ENCODE peak calls at places on chromosomes 1 and 21, in four cellular contexts. S is tibial nerve; C is CD8-positive, alpha-beta T cell; B is GM12865. Q is an unnamed sample.

GRCh38 chr1:231108500-231109254 is 53.2 kb upstream of the TRIM67 start:
- DNase-seq in S (no peak), C (no peak), B (no peak), Q (no peak)

GRCh38 chr1:234608720-234609527 is 1.1 kb downstream of the IRF2BP2 start:
- DNase-seq in S (no peak), C (peak), B (peak), Q (peak)

GRCh38 chr1:103056423-103056822 is 51.9 kb downstream of the COL11A1 start:
- DNase-seq in S (no peak), C (no peak), B (no peak), Q (no peak)

GRCh38 chr1:15843826-15844572 is 3.5 kb upstream of the SPEN start:
- DNase-seq in S (no peak), C (no peak), B (peak), Q (no peak)

GRCh38 chr1:200262326-200262965 is 147.4 kb downstream of the ZNF281 start:
- DNase-seq in S (no peak), C (no peak), B (peak), Q (no peak)

GRCh38 chr1:21774835-21775541 is 8.0 kb downstream of the USP48 start:
- DNase-seq in S (no peak), C (no peak), B (no peak), Q (no peak)

GRCh38 chr1:5811419-5811818 is 180.8 kb downstream of the NPHP4 start:
- DNase-seq in S (no peak), C (no peak), B (no peak), Q (no peak)

GRCh38 chr1:77706321-77706720 is 23.9 kb upstream of the ZZZ3 start:
- DNase-seq in S (no peak), C (no peak), B (no peak), Q (no peak)

GRCh38 chr1:16012590-16013219 is 5.1 kb downstream of the HSPB7 start:
- DNase-seq in S (no peak), C (no peak), B (peak), Q (peak)

GRCh38 chr1:82110366-82111254 is 309.9 kb downstream of the ADGRL2 start:
- DNase-seq in S (no peak), C (no peak), B (no peak), Q (no peak)

GRCh38 chr21:44012474-44013379 is 618 bp downstream of the TRAPPC10 start:
- DNase-seq in S (no peak), C (peak), B (peak), Q (peak)

GRCh38 chr1:15045123-15045522 is 108.4 kb upstream of the TMEM51 start:
- DNase-seq in S (no peak), C (no peak), B (no peak), Q (no peak)

GRCh38 chr1:150243003-150243402 is 7.1 kb upstream of the ANP32E start:
- DNase-seq in S (no peak), C (peak), B (no peak), Q (no peak)

GRCh38 chr1:21586926-21587601 is 77.8 kb downstream of the ALPL start:
- DNase-seq in S (no peak), C (no peak), B (no peak), Q (peak)

GRCh38 chr1:96596226-96596625 is 125.4 kb upstream of the PTBP2 start:
- DNase-seq in S (no peak), C (no peak), B (peak), Q (no peak)

GRCh38 chr1:19762175-19762779 is 37.4 kb downstream of the TMCO4 start:
- DNase-seq in S (no peak), C (peak), B (peak), Q (no peak)

GRCh38 chr1:15219280-15220023 is 27.6 kb upstream of the FHAD1 start:
- DNase-seq in S (no peak), C (no peak), B (no peak), Q (no peak)

GRCh38 chr1:211520641-211521040 is 28.7 kb upstream of the RD3 start:
- DNase-seq in S (no peak), C (no peak), B (no peak), Q (no peak)

GRCh38 chr1:20727746-20728316 is 4.7 kb downstream of the SH2D5 start:
- DNase-seq in S (peak), C (peak), B (peak), Q (no peak)

GRCh38 chr1:207414606-207415108 is 39.5 kb upstream of the CR2 start:
- DNase-seq in S (no peak), C (no peak), B (peak), Q (no peak)

GRCh38 chr1:244779410-244779809 is 56.0 kb upstream of the COX20 start:
- DNase-seq in S (no peak), C (no peak), B (no peak), Q (no peak)

GRCh38 chr1:87180682-87181081 is 148.0 kb upstream of the LMO4 start:
- DNase-seq in S (no peak), C (no peak), B (no peak), Q (no peak)

GRCh38 chr1:232166942-232167341 is 463.0 kb downstream of the SIPA1L2 start:
- DNase-seq in S (no peak), C (no peak), B (no peak), Q (no peak)

GRCh38 chr1:16226495-16227179 is 10.3 kb downstream of the CPLANE2 start:
- DNase-seq in S (no peak), C (no peak), B (no peak), Q (peak)

GRCh38 chr1:115135681-115136080 is 46.4 kb upstream of the TSPAN2 start:
- DNase-seq in S (no peak), C (no peak), B (no peak), Q (no peak)

GRCh38 chr1:16433066-16433465 is 4.2 kb downstream of the SPATA21 start:
- DNase-seq in S (no peak), C (no peak), B (peak), Q (no peak)

GRCh38 chr1:13585599-13585965 is 1.9 kb downstream of the PDPN start:
- DNase-seq in S (no peak), C (no peak), B (no peak), Q (no peak)

GRCh38 chr1:87024936-87025537 is 110.6 kb downstream of the HS2ST1 start:
- DNase-seq in S (no peak), C (no peak), B (peak), Q (no peak)

GRCh38 chr1:100358210-100358609 is 5.9 kb downstream of the CDC14A start:
- DNase-seq in S (no peak), C (no peak), B (peak), Q (no peak)

GRCh38 chr1:59393211-59394180 is 96.6 kb downstream of the FGGY start:
- DNase-seq in S (peak), C (no peak), B (no peak), Q (peak)

GRCh38 chr1:244022301-244022700 is 28.8 kb upstream of the ZBTB18 start:
- DNase-seq in S (no peak), C (no peak), B (no peak), Q (no peak)

GRCh38 chr1:230067441-230067870 is 418 bp downstream of the GALNT2 start:
- DNase-seq in S (peak), C (no peak), B (peak), Q (peak)

DNA sequence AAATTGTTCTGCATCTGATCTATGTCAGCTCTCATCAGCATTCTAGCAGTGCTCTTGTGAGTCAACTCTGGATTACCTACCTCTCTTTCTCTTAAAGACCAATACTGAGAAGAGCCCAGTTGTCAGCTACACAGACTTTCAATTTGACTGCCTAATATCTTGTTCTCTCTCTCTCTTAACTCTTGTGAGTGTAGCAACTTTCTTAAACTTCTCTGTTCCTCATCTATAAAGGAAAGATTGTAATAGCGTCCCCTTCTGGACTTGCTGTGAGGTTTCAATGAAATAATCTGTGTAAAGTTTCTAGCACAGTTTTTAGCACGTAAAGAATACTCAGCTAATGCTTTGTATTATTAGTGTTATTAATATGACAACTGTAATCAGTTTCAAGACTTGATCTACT is 499.3 kb upstream of the ADAMTS5 start:
- DNase-seq in S (no peak), C (no peak), B (peak), Q (no peak)
- TF ChIP-seq CTCF in S (no peak), C (no peak), B (no peak), Q (no peak)

DNA sequence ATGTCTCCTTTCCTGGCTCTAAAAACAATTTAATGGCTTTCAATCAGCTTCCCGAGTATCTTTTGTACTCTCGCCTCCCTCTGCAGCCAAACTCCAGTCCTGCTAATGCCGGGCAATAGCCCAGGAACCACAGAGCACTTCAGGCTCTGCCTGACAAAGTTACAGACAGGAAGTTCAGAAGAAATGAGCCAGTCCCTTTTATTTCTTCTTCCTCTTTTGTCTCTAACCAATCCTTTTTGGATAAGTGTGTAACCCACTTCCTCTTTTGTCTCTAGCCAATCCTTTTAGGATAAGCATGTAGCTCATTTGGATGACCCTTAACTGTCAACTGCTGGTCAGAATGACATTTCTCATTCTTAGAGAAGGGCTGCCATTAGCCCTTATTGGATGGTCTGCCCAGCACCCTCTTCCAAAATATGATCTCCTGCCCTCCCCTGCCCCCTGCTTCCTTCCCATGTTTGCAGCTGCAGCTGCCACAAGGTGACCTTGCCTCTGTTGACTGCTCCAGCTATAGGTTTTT is 6.4 kb upstream of the DOP1B start:
- DNase-seq in S (no peak), C (no peak), B (peak), Q (peak)
- H3K4me3 ChIP-seq in S (no peak), C (no peak), B (no peak), Q (peak)

GRCh38 chr1:75067975-75068374 is 66.2 kb upstream of the LHX8 start:
- DNase-seq in S (no peak), C (no peak), B (no peak), Q (no peak)
- TF ChIP-seq CTCF in S (no peak), C (no peak), B (no peak), Q (no peak)

GRCh38 chr1:248858891-248859889 is at the start of gene ZNF692:
- DNase-seq in S (peak), C (peak), B (peak), Q (peak)

GRCh38 chr1:248862695-248863010 is 3.8 kb upstream of the ZNF692 start:
- DNase-seq in S (no peak), C (no peak), B (no peak), Q (no peak)

GRCh38 chr1:248861621-248862020 is 2.7 kb upstream of the ZNF692 start:
- DNase-seq in S (no peak), C (no peak), B (no peak), Q (no peak)

GRCh38 chr1:248860007-248860406 is 1.1 kb upstream of the ZNF692 start:
- DNase-seq in S (no peak), C (no peak), B (no peak), Q (no peak)

GRCh38 chr1:248863011-248863881 is 4.4 kb upstream of the ZNF692 start:
- DNase-seq in S (peak), C (peak), B (peak), Q (peak)
- H3K4me3 ChIP-seq in S (peak), C (peak), B (peak), Q (peak)

GRCh38 chr1:27392096-27392777 is at the start of gene GPR3:
- DNase-seq in S (peak), C (peak), B (peak), Q (peak)
- TF ChIP-seq CTCF in S (peak), C (peak), B (peak), Q (peak)

GRCh38 chr1:8910331-8910730 is 31.8 kb upstream of the ENO1 start:
- DNase-seq in S (no peak), C (no peak), B (no peak), Q (no peak)

GRCh38 chr1:8913457-8913856 is 32.2 kb upstream of the CA6 start:
- DNase-seq in S (no peak), C (no peak), B (no peak), Q (no peak)

GRCh38 chr1:8911416-8912309 is 33.2 kb upstream of the ENO1 start:
- DNase-seq in S (no peak), C (no peak), B (no peak), Q (no peak)

GRCh38 chr1:8908388-8909151 is 30.1 kb upstream of the ENO1 start:
- DNase-seq in S (no peak), C (no peak), B (no peak), Q (no peak)

DNA sequence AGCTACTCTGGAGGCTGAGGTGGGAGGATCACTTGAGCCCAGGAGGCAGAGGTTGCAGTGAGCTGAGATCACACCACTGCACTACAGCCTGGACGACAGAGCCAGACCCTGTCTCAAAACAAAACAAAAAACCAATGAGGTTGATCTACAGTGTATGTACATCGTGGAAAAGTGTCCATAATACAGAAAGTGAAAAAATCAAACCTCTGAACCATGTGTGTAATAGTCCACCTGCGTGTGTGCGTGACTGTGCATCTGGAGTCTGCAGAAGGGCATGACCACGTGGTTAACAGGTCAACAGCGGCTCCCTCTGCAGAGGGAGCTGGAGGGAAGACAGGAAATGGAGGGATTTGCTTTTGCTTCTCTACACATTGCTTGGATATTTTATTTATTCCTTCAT is 32.4 kb upstream of the ENO1 start:
- DNase-seq in S (no peak), C (no peak), B (peak), Q (no peak)
- H3K4me3 ChIP-seq in S (no peak), C (no peak), B (no peak), Q (no peak)

DNA sequence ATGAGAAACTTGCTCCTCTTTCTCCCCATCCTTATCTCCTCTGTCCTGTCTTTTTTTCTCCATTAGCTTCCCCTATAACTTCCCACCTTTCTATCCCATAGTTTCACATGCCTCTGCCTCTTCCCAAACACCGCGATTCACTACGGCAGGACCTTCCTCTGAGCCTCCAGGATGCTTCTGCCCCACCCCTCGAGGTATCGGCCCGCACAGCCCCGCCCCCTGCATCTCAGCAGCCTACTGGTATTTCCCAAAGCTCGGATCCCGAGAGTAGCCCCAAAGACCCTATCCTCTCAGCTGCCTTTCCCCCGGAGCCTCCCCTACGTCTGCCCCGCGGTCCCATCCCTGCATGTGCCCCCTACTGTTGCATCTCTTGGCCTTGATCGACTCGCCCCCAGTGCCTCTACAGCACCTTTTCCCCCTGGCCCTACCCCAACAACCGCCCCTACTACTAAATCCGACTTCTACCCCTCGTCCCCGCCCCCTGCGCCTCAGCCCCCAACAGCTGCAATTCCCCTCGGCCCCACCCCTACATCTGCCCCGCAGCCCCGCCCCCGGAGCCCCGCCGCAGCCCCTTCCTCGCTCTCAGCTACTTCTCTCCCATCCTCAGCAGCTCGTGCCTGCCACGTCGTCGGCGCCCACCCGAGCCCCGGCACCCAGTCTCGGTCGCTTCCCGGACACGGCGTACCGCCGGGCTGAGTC is 494 bp downstream of the PIAS3 start:
- DNase-seq in S (peak), C (peak), B (peak), Q (no peak)
- TF ChIP-seq CTCF in S (no peak), C (no peak), B (no peak), Q (no peak)

GRCh38 chr1:42386051-42386450 is 5.5 kb downstream of the RIMKLA start:
- DNase-seq in S (no peak), C (no peak), B (no peak), Q (no peak)

GRCh38 chr1:42380617-42381423 is at the start of gene RIMKLA:
- DNase-seq in S (no peak), C (peak), B (peak), Q (peak)

GRCh38 chr1:42379794-42380616 is 587 bp upstream of the RIMKLA start:
- DNase-seq in S (no peak), C (no peak), B (no peak), Q (no peak)

GRCh38 chr1:42385283-42385682 is 4.7 kb downstream of the RIMKLA start:
- DNase-seq in S (no peak), C (no peak), B (no peak), Q (no peak)

GRCh38 chr1:42381424-42381673 is 757 bp downstream of the RIMKLA start:
- DNase-seq in S (no peak), C (no peak), B (no peak), Q (no peak)
- H3K4me3 ChIP-seq in S (peak), C (peak), B (peak), Q (peak)